ENCODE peak calls at places on chromosome 20, in six cellular contexts. L is brain microvascular endothelial cell; W is heart left ventricle; Z is mesendoderm; Q is CD4-positive, alpha-beta T cell; C is uterus. M is an unnamed sample.

GRCh38 chr20:5974531-5974930 is 24.1 kb downstream of the MCM8 start:
- DNase-seq in Z (no peak), Q (no peak), W (no peak), C (no peak), L (no peak), M (no peak)

GRCh38 chr20:52240802-52241201 is 49.2 kb upstream of the ZFP64 start:
- DNase-seq in Q (no peak), W (no peak), L (no peak), C (no peak), Z (no peak), M (no peak)

GRCh38 chr20:34954905-34955231 is 738 bp downstream of the GSS start:
- DNase-seq in Q (no peak), C (peak; percentile 27), L (peak; percentile 35), Z (peak; percentile 58), W (peak; percentile 41), M (no peak)

GRCh38 chr20:59818911-59819310 is 114.5 kb downstream of the SYCP2 start:
- DNase-seq in C (peak; percentile 3), Q (no peak), W (no peak), Z (no peak), L (no peak), M (no peak)

GRCh38 chr20:62141043-62141396 is 2.2 kb downstream of the PSMA7 start:
- DNase-seq in Q (no peak), C (no peak), W (no peak), Z (no peak), L (no peak), M (no peak)

GRCh38 chr20:14799671-14800070 is 462.3 kb upstream of the FLRT3 start:
- DNase-seq in W (no peak), Q (no peak), L (no peak), Z (no peak), C (no peak), M (no peak)

GRCh38 chr20:58235010-58235409 is 6.6 kb upstream of the ANKRD60 start:
- DNase-seq in L (no peak), Z (no peak), C (no peak), Q (no peak), W (no peak), M (no peak)

GRCh38 chr20:24164360-24164759 is 175.8 kb upstream of the GGTLC1 start:
- DNase-seq in C (no peak), L (peak; percentile 49), Q (no peak), W (no peak), Z (peak; percentile 49), M (no peak)

GRCh38 chr20:46099491-46100287 is 9.9 kb upstream of the NCOA5 start:
- DNase-seq in Q (no peak), W (peak; percentile 34), C (no peak), Z (peak; percentile 49), L (no peak), M (peak; percentile 79)

GRCh38 chr20:59047938-59048680 is 5.5 kb upstream of the PRELID3B start:
- DNase-seq in L (peak; percentile 18), W (no peak), Z (no peak), Q (no peak), C (no peak), M (peak; percentile 52)

GRCh38 chr20:57651977-57652864 is 32.0 kb upstream of the ZBP1 start:
- DNase-seq in C (peak; percentile 15), Z (no peak), L (no peak), W (peak; percentile 17), Q (peak; percentile 30), M (peak; percentile 31)

GRCh38 chr20:61745397-61746146 is 320.1 kb downstream of the TAF4 start:
- DNase-seq in W (no peak), L (no peak), Z (no peak), Q (no peak), C (no peak), M (peak; percentile 33)

GRCh38 chr20:19974621-19975435 is 42.3 kb upstream of the NAA20 start:
- DNase-seq in Q (no peak), W (peak; percentile 92), L (peak; percentile 90), Z (no peak), C (peak; percentile 84), M (peak; percentile 84)

GRCh38 chr20:32992015-32992641 is 12.1 kb downstream of the SUN5 start:
- DNase-seq in W (no peak), Q (no peak), Z (no peak), L (no peak), C (no peak), M (no peak)

GRCh38 chr20:10634190-10634589 is 39.6 kb downstream of the JAG1 start:
- DNase-seq in Q (no peak), C (no peak), W (no peak), L (no peak), Z (no peak), M (no peak)

GRCh38 chr20:4795394-4795793 is 73.7 kb downstream of the PRND start:
- DNase-seq in Z (peak; percentile 91), Q (no peak), C (no peak), L (peak; percentile 68), W (no peak), M (no peak)

GRCh38 chr20:58432190-58432954 is 43.3 kb downstream of the VAPB start:
- DNase-seq in L (no peak), Z (no peak), W (no peak), Q (no peak), C (no peak), M (no peak)

GRCh38 chr20:52972190-52972937 is at the start of gene TSHZ2:
- DNase-seq in W (peak; percentile 64), Q (peak; percentile 64), Z (peak; percentile 48), C (peak; percentile 59), L (peak; percentile 0), M (peak; percentile 54)

GRCh38 chr20:3162080-3162611 is 2.5 kb upstream of the FASTKD5 start:
- DNase-seq in C (no peak), Z (no peak), Q (no peak), L (no peak), W (peak; percentile 32), M (no peak)

GRCh38 chr20:38256021-38256420 is 4.5 kb downstream of the KIAA1755 start:
- DNase-seq in W (no peak), L (no peak), Z (no peak), C (no peak), Q (no peak), M (no peak)

GRCh38 chr20:18832801-18833200 is 19.2 kb downstream of the SCP2D1 start:
- DNase-seq in Z (no peak), L (no peak), W (no peak), C (peak; percentile 73), Q (no peak), M (no peak)

DNA sequence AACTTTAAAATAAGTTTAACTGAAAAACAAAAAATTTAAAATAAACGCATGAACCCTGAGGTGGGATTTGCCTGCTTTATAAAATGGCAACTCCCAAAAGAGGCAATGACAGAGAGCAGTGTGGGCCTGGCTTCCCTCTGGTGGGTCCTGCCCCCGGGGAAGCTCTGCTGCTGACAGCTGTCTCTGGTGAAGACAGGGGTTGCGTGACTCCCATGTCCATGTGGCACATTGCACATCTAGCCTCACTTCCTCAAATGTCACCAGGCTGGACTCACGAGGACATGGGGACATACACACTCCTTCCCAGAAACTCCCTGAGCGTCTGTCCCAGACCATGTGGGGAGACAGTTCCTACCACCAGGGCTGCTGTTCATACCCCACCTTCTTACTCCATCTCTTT is 66.2 kb downstream of the ABHD12 start:
- DNase-seq in W (peak; percentile 67), L (no peak), C (no peak), Z (no peak), Q (no peak), M (peak; percentile 85)
- H3K27ac ChIP-seq in W (no peak overlapping the region), L (no peak overlapping the region), C (no peak overlapping the region), Z (no peak overlapping the region), Q (no peak overlapping the region), M (peak overlapping the region; percentile 50)

DNA sequence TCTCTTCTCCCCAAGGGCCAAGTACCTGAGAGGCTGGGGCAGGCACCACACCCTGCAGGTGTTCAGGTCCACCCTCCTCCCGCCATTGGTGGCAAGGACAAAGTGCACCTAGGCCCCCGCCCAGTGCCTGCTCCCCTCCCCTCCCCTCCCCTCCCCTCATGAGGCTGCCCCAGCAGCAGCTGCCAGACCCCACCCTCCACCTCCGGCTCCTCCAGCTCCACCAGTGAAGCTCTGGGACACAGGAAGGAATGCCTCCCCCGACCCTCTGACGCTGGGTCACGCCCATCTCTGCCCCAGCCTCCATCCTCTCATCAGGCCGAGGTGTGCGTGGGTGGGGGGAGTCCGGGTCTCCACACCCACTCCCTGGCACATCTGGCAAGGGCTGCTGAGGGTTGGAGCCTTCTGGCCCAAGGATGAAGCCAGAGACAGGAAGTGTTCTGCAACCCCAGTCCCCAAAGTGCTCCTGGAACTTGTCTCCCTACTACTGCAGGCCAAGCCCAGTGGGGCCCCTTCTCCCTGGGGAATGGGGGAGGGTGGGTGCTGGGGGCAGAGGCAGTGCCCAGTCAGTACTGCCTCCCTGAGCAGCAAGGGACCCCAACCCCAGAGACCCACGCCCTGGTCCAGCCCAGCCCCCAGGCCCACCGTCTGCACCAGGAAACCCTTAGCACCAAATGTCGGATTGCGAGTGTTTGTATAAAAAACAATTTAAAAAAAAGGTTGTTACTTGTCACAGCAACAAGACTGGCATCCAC is 1.6 kb upstream of the UCKL1 start:
- DNase-seq in Q (no peak), Z (peak; percentile 87), W (peak; percentile 64), C (peak; percentile 57), L (no peak), M (peak; percentile 73)
- H3K27ac ChIP-seq in Q (peak overlapping the region; percentile 13), Z (no peak overlapping the region), W (peak overlapping the region; percentile 69), C (peak overlapping the region; percentile 65), L (no peak overlapping the region), M (peak overlapping the region; percentile 42)

GRCh38 chr20:36826556-36827244 is 49.2 kb upstream of the TLDC2 start:
- DNase-seq in W (no peak), L (no peak), C (no peak), Q (no peak), Z (no peak), M (no peak)

GRCh38 chr20:36825374-36826104 is 50.4 kb upstream of the TLDC2 start:
- DNase-seq in Q (no peak), W (no peak), Z (no peak), C (no peak), L (no peak), M (no peak)

GRCh38 chr20:36830791-36831691 is 44.9 kb upstream of the TLDC2 start:
- DNase-seq in L (no peak), W (peak; percentile 90), Q (no peak), Z (no peak), C (peak; percentile 68), M (no peak)

GRCh38 chr20:36824142-36824940 is 50.8 kb upstream of the DSN1 start:
- DNase-seq in Q (no peak), L (no peak), W (no peak), Z (no peak), C (no peak), M (no peak)

GRCh38 chr20:36827541-36828279 is 48.2 kb upstream of the TLDC2 start:
- DNase-seq in Q (no peak), W (peak; percentile 84), L (no peak), C (no peak), Z (no peak), M (no peak)
- H3K27ac ChIP-seq in Q (no peak overlapping the region), W (peak overlapping the region; percentile 36), L (no peak overlapping the region), C (no peak overlapping the region), Z (no peak overlapping the region), M (no peak overlapping the region)

GRCh38 chr20:50491926-50492634 is 18.1 kb upstream of the PTPN1 start:
- DNase-seq in W (no peak), Q (no peak), L (no peak), C (no peak), Z (no peak), M (no peak)

GRCh38 chr20:50491168-50491567 is 19.0 kb upstream of the PTPN1 start:
- DNase-seq in L (no peak), Z (no peak), C (no peak), Q (no peak), W (no peak), M (no peak)

GRCh38 chr20:50494428-50494827 is 15.8 kb upstream of the PTPN1 start:
- DNase-seq in Q (no peak), C (no peak), W (no peak), Z (no peak), L (no peak), M (no peak)

GRCh38 chr20:50496773-50497375 is 13.3 kb upstream of the PTPN1 start:
- DNase-seq in C (no peak), Z (no peak), W (no peak), Q (no peak), L (no peak), M (no peak)

GRCh38 chr20:50493881-50494253 is 16.3 kb upstream of the PTPN1 start:
- DNase-seq in W (no peak), Z (no peak), Q (no peak), L (no peak), C (no peak), M (no peak)
- H3K27ac ChIP-seq in W (no peak overlapping the region), Z (no peak overlapping the region), Q (no peak overlapping the region), L (no peak overlapping the region), C (no peak overlapping the region), M (no peak overlapping the region)

M was measured in left lung.